ENCODE peak calls at places on chromosomes 1 and 21, in five cellular contexts. Z is ovary, L is pancreas, A is WERI-Rb-1, S is Peyer's patch. U is an unnamed sample.

GRCh38 chr1:1019122-1019999 is 559 bp upstream of the AGRN start:
- DNase-seq in Z (peak; percentile 89), L (peak; percentile 93), A (peak; percentile 75), S (peak; percentile 80), U (no peak)

GRCh38 chr21:45523411-45524101 is 18.7 kb downstream of the SLC19A1 start:
- DNase-seq in Z (peak; percentile 36), L (peak; percentile 68), A (no peak), S (no peak), U (no peak)

GRCh38 chr1:107557095-107557494 is 407.9 kb downstream of the VAV3 start:
- DNase-seq in Z (no peak), L (no peak), A (no peak), S (no peak), U (no peak)

GRCh38 chr1:34190692-34191091 is 14.0 kb downstream of the C1orf94 start:
- DNase-seq in Z (no peak), L (no peak), A (no peak), S (no peak), U (no peak)

GRCh38 chr1:170731566-170732261 is 67.8 kb downstream of the PRRX1 start:
- DNase-seq in Z (no peak), L (no peak), A (no peak), S (no peak), U (no peak)

GRCh38 chr1:8421721-8422120 is 103.8 kb downstream of the SLC45A1 start:
- DNase-seq in Z (no peak), L (no peak), A (peak; percentile 70), S (no peak), U (no peak)

GRCh38 chr1:82907313-82907712 is 1091.6 kb downstream of the TTLL7 start:
- DNase-seq in Z (no peak), L (no peak), A (no peak), S (no peak), U (no peak)

GRCh38 chr1:106613106-106613505 is 443.4 kb upstream of the PRMT6 start:
- DNase-seq in Z (no peak), L (no peak), A (no peak), S (no peak), U (no peak)

GRCh38 chr1:223142795-223143759 is at the start of gene TLR5:
- DNase-seq in Z (peak; percentile 94), L (peak; percentile 95), A (peak; percentile 80), S (peak; percentile 84), U (peak; percentile 87)

GRCh38 chr1:93700532-93701469 is 19.2 kb upstream of the BCAR3 start:
- DNase-seq in Z (no peak), L (no peak), A (no peak), S (no peak), U (no peak)

GRCh38 chr1:19655718-19656080 is 9.0 kb upstream of the HTR6 start:
- DNase-seq in Z (no peak), L (no peak), A (no peak), S (no peak), U (no peak)

GRCh38 chr1:19656780-19657475 is 7.7 kb upstream of the HTR6 start:
- DNase-seq in Z (no peak), L (peak; percentile 63), A (no peak), S (no peak), U (no peak)

GRCh38 chr1:19654386-19654785 is 10.3 kb downstream of the NBL1 start:
- DNase-seq in Z (no peak), L (no peak), A (no peak), S (no peak), U (no peak)

GRCh38 chr1:19656134-19656779 is 8.4 kb upstream of the HTR6 start:
- DNase-seq in Z (no peak), L (no peak), A (no peak), S (no peak), U (no peak)

DNA sequence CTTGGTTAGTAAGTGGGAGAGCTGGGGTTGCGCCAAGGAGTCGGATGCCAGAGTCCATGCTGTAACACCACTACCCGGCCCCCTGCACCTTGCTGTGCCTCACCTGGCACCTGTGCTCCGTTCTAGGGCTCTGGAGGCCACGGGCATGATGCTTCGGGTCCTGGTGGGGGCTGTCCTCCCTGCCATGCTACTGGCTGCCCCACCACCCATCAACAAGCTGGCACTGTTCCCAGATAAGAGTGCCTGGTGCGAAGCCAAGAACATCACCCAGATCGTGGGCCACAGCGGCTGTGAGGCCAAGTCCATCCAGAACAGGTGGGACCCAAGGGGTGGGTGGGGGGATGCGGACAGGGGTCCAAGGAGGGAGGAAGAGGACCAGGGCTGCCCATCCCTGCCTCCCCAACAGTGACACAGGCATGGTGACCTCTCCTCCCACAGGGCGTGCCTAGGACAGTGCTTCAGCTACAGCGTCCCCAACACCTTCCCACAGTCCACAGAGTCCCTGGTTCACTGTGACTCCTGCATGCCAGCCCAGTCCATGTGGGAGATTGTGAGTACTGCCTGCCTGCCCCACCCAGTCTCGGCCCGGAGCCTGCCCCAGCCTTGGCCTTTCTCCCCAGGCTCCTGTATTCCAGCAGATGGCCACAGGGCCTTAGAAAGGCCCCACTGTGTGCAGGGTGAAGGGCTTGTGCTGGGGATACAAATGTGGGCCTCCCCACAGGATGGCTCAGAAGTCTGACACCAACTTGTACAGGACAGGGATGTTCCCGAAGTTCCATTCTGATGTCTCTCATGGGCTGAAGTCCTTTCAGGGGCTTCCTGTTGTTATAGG is 9.6 kb upstream of the HTR6 start:
- DNase-seq in Z (no peak), L (peak; percentile 65), A (no peak), S (no peak), U (no peak)
- H3K4me3 ChIP-seq in Z (no peak overlapping the region), L (no peak overlapping the region), A (no peak overlapping the region), S (no peak overlapping the region), U (no peak overlapping the region)

DNA sequence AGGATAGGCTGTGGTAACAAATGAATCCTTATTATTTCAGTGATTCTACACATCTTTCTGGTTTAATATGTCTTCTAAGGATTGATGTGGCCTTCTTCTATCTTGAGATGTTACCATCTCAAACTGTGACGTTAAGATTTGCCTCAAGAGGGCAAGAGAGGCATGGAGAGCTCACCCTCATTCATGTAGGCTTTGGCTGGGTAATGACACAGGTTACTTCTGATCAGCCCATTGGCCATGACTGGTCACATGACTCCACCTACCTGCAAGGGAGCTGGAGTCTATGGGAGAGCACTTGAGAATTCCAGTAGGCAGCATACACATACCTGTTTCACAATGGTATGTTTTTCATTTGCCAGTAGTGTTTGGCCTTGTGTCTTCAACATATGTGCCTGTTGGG is 30.0 kb downstream of the CACHD1 start:
- DNase-seq in Z (no peak), L (no peak), A (peak; percentile 14), S (no peak), U (no peak)
- TF ChIP-seq CTCF in Z (no peak), L (no peak), A (no peak), S (no peak), U (no peak)

GRCh38 chr1:118081387-118081786 is 103.6 kb downstream of the SPAG17 start:
- DNase-seq in Z (no peak), L (no peak), A (no peak), S (no peak), U (no peak)
- H3K27ac ChIP-seq in Z (no peak overlapping the region), L (no peak overlapping the region), A (no peak overlapping the region), S (no peak overlapping the region), U (no peak overlapping the region)

GRCh38 chr1:51648180-51649109 is 31.6 kb downstream of the OSBPL9 start:
- DNase-seq in Z (no peak), L (no peak), A (no peak), S (no peak), U (no peak)

GRCh38 chr1:51642739-51643142 is 25.8 kb downstream of the OSBPL9 start:
- DNase-seq in Z (no peak), L (no peak), A (no peak), S (no peak), U (no peak)

GRCh38 chr1:51639694-51640093 is 22.8 kb downstream of the OSBPL9 start:
- DNase-seq in Z (no peak), L (no peak), A (no peak), S (no peak), U (no peak)

GRCh38 chr1:51643362-51643761 is 26.5 kb downstream of the OSBPL9 start:
- DNase-seq in Z (peak; percentile 40), L (no peak), A (no peak), S (no peak), U (no peak)

GRCh38 chr1:51644533-51645197 is 27.8 kb downstream of the OSBPL9 start:
- DNase-seq in Z (no peak), L (no peak), A (no peak), S (no peak), U (no peak)
- H3K4me3 ChIP-seq in Z (no peak overlapping the region), L (no peak overlapping the region), A (no peak overlapping the region), S (no peak overlapping the region), U (peak overlapping the region; percentile 24)

GRCh38 chr1:39147099-39148025 is 57.1 kb upstream of the MACF1 start:
- DNase-seq in Z (no peak), L (no peak), A (no peak), S (no peak), U (no peak)
- TF ChIP-seq CTCF in Z (no peak), L (no peak), A (no peak), S (no peak), U (no peak)

GRCh38 chr1:36366091-36366661 is 19.5 kb downstream of the STK40 start:
- DNase-seq in Z (peak; percentile 63), L (peak; percentile 37), A (peak; percentile 77), S (peak; percentile 67), U (no peak)
- H3K27ac ChIP-seq in Z (peak overlapping the region; percentile 14), L (peak overlapping the region; percentile 48), A (peak overlapping the region; percentile 61), S (peak overlapping the region; percentile 70), U (peak overlapping the region; percentile 18)

GRCh38 chr1:21669033-21669286 is 197 bp downstream of the RAP1GAP start:
- DNase-seq in Z (no peak), L (peak; percentile 82), A (no peak), S (no peak), U (no peak)
- H3K4me3 ChIP-seq in Z (peak overlapping the region; percentile 12), L (peak overlapping the region; percentile 64), A (peak overlapping the region; percentile 51), S (peak overlapping the region; percentile 12), U (peak overlapping the region; percentile 64)

DNA sequence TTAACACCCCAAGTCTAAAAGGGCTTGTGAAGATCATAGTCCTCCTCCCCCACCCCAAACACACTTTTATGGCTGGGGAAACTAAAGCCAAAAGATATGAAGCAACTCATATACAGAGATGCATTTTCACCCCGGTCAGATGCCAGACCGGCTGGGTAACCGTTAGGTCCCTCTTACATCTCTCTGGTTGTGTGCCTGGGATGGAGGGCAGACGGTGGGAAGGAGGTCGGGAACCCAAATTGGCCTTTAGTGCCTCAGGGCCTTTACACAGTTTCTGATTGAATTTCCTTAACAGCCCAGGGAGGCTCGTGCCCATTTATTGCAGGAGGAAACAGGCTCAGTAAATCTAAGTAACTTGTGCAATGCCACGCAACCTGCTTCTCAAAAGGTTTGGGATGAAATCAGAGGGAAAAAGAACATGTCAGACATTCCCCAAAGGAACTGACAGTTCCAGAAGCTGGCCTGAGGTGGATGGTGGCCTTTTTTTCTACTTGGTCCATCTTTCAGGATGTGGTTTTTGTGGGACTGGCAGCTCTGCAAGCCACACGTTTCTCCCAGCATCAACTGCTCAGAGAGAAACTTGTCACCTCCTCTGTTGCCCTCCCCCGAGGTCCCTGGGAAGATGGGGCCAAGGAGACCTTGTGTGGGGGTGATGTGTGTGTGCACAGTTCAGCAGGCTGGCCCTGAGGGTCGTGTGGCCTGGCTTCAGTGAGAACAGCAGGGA is 2.3 kb upstream of the DHRS3 start:
- DNase-seq in Z (no peak), L (no peak), A (no peak), S (no peak), U (no peak)
- TF ChIP-seq CTCF in Z (no peak), L (no peak), A (no peak), S (no peak), U (peak; percentile 33)

GRCh38 chr1:178150610-178151009 is 56.7 kb downstream of the RASAL2 start:
- DNase-seq in Z (no peak), L (no peak), A (no peak), S (no peak), U (no peak)
- H3K27ac ChIP-seq in Z (no peak overlapping the region), L (no peak overlapping the region), A (no peak overlapping the region), S (no peak overlapping the region), U (no peak overlapping the region)